ENCODE peak calls at places on chromosomes 11 and 22, in four cellular contexts. V is K562, X is HCT116, E is HepG2. A is an unnamed sample.

GRCh38 chr11:116062129-116062525 is 557.9 kb upstream of the CADM1 start:
- DNase-seq in X (no peak), E (no peak), V (no peak), A (no peak)

GRCh38 chr22:36352775-36353507 is 34.8 kb downstream of the MYH9 start:
- DNase-seq in E (peak; percentile 92), X (no peak), V (no peak), A (no peak)

GRCh38 chr11:118643995-118644345 is 35.5 kb downstream of the TREH start:
- DNase-seq in X (no peak), E (no peak), V (no peak), A (no peak)

GRCh38 chr11:120941000-120941399 is 82.9 kb upstream of the TBCEL start:
- DNase-seq in E (no peak), X (no peak), V (no peak), A (no peak)

GRCh38 chr11:1203505-1204271 is 19.2 kb upstream of the MUC5B start:
- DNase-seq in V (peak; percentile 3), X (peak; percentile 10), E (no peak), A (no peak)

GRCh38 chr11:111301004-111301839 is 2.9 kb downstream of the POU2AF3 start:
- DNase-seq in E (no peak), V (no peak), X (no peak), A (no peak)

GRCh38 chr11:65854871-65855837 is 2.8 kb downstream of the CFL1 start:
- DNase-seq in V (no peak), E (no peak), X (no peak), A (no peak)

GRCh38 chr11:27501102-27501501 is 5.5 kb downstream of the LIN7C start:
- DNase-seq in E (no peak), V (no peak), X (no peak), A (no peak)

GRCh38 chr11:70522613-70523311 is 124.4 kb downstream of the CTTN start:
- DNase-seq in V (no peak), E (no peak), X (no peak), A (no peak)

GRCh38 chr11:71992331-71992730 is 6.4 kb upstream of the IL18BP start:
- DNase-seq in V (no peak), E (no peak), X (no peak), A (no peak)

GRCh38 chr22:32175751-32176644 is 16.9 kb upstream of the C22orf42 start:
- DNase-seq in X (no peak), V (no peak), E (no peak), A (no peak)

GRCh38 chr11:118623291-118623655 is 15.9 kb downstream of the PHLDB1 start:
- DNase-seq in V (no peak), X (no peak), E (peak; percentile 46), A (no peak)

GRCh38 chr11:101974255-101974654 is 57.9 kb upstream of the ANGPTL5 start:
- DNase-seq in X (no peak), V (no peak), E (peak; percentile 54), A (peak; percentile 4)

GRCh38 chr11:101848262-101848661 is 66.5 kb upstream of the CEP126 start:
- DNase-seq in X (no peak), E (peak; percentile 20), V (no peak), A (no peak)

GRCh38 chr22:45961679-45962430 is 15.1 kb downstream of the WNT7B start:
- DNase-seq in X (no peak), E (no peak), V (no peak), A (no peak)

GRCh38 chr11:109728056-109728455 is 306.1 kb downstream of the C11orf87 start:
- DNase-seq in E (peak; percentile 28), V (no peak), X (peak; percentile 40), A (peak; percentile 15)

GRCh38 chr11:128776088-128776433 is 82.2 kb downstream of the FLI1 start:
- DNase-seq in V (no peak), E (no peak), X (no peak), A (no peak)

GRCh38 chr22:18057568-18058209 is 20.1 kb upstream of the PEX26 start:
- DNase-seq in E (peak; percentile 63), V (peak; percentile 38), X (peak; percentile 61), A (peak; percentile 63)

GRCh38 chr11:64090811-64091516 is 55.2 kb downstream of the FLRT1 start:
- DNase-seq in X (no peak), E (no peak), V (peak; percentile 49), A (no peak)

GRCh38 chr11:126500981-126501380 is 145.5 kb downstream of the ST3GAL4 start:
- DNase-seq in V (no peak), X (no peak), E (no peak), A (no peak)

GRCh38 chr11:75421035-75421602 is 11.9 kb downstream of the KLHL35 start:
- DNase-seq in E (no peak), V (peak; percentile 46), X (no peak), A (no peak)

GRCh38 chr11:69166186-69167115 is 10.7 kb downstream of the SMIM38 start:
- DNase-seq in E (peak; percentile 50), X (peak; percentile 35), V (peak; percentile 34), A (peak; percentile 30)

GRCh38 chr11:70605846-70606245 is 207.5 kb downstream of the CTTN start:
- DNase-seq in X (no peak), V (no peak), E (no peak), A (no peak)

GRCh38 chr11:64448599-64449380 is 89.8 kb downstream of the RPS6KA4 start:
- DNase-seq in X (peak; percentile 72), V (peak; percentile 85), E (peak; percentile 53), A (peak; percentile 47)

GRCh38 chr22:43827926-43828710 is 16.0 kb upstream of the EFCAB6 start:
- DNase-seq in X (no peak), E (no peak), V (no peak), A (no peak)

GRCh38 chr11:61076506-61077304 is 25.6 kb upstream of the CD5 start:
- DNase-seq in E (no peak), X (no peak), V (no peak), A (no peak)

GRCh38 chr22:44566911-44567310 is 68.9 kb upstream of the RTL6 start:
- DNase-seq in V (no peak), X (no peak), E (no peak), A (no peak)

GRCh38 chr11:31646206-31646605 is 136.6 kb downstream of the ELP4 start:
- DNase-seq in V (no peak), X (no peak), E (no peak), A (no peak)

GRCh38 chr11:8917157-8917820 is 6.3 kb downstream of the AKIP1 start:
- DNase-seq in E (peak; percentile 62), V (no peak), X (no peak), A (no peak)

GRCh38 chr11:15307600-15307999 is 192.9 kb downstream of the INSC start:
- DNase-seq in E (no peak), X (no peak), V (no peak), A (no peak)

GRCh38 chr11:117335399-117335798 is 7.7 kb downstream of the CEP164 start:
- DNase-seq in V (no peak), E (no peak), X (no peak), A (no peak)
- H3K4me1 ChIP-seq in V (no peaks in the 10 kb centered on the region), E (peaks cover 10% of the 10 kb centered on the region), X (peaks cover 2% of the 10 kb centered on the region), A (no peaks in the 10 kb centered on the region)

DNA sequence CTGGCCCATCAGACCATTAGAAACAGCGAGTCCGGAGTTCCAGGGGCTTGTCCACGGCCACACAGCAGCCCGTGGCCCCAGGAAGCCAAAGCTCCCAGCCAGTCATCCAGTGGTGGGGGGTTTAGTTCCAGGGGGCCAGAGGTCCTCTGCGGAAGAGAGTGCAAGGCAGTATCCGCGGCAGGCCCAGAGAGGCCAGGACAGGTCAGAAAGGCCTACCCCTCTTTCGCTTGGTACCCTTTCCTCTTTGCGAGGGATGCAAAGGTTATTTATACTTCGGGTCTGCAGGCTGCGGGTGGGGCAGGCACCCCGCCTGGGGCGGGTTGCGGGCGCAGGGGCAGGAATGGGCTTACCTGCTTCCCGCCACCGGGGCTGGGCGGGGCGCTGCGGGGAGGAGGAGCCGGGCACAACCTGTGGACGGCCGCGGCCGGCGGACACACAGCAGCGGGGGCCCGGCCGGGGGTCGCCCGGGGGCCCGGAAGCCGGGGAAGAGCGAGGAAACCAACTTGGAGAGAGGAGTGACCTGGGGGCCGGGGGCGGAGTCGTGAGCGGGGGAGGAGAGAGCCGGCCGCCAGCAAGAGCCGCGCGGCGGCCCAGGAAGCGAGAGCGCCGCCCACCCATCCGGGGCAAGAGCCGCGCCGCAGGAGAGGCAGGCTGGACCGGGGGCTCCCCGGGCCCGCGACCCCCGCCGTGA is at the start of gene SH3BP1:
- DNase-seq in X (no peak), E (peak; percentile 57), V (peak; percentile 82), A (no peak)
- TF ChIP-seq TCF7L2 in X (no peak), E (no peak), V (no peak), A (no peak)

GRCh38 chr11:107581147-107581546 is 9.8 kb upstream of the ELMOD1 start:
- DNase-seq in E (no peak), X (no peak), V (no peak), A (no peak)

GRCh38 chr11:107587306-107587979 is 3.5 kb upstream of the ELMOD1 start:
- DNase-seq in V (no peak), E (no peak), X (no peak), A (no peak)

DNA sequence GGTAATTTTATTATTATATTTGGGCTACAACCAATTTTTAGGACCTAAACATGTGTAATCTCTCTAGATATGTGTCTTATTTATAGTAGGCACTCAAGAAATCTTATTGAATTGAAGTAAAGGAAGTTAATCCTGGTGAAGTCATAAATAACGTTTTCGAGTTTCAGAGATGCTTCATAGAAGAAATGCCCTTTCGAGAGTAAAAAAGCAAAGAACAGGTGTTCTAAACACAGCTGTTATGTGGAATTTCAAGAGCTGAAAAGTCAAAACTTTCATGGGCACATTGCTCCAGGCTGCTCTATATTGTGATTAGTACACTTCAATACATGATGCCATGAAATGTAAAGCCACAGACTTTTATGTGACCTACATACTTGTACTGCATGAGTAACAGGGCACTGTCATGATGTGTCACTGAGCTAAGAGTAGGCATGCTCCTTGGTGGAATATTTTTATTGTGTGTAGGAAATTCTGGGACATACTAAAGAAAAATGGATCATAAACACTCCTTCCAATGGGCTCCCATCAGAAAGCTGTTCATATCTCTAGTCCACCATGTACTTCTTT is 7.2 kb upstream of the ELMOD1 start:
- DNase-seq in E (no peak), V (no peak), X (no peak), A (peak; percentile 75)
- H3K4me1 ChIP-seq in E (no peaks in the 10 kb centered on the region), V (no peaks in the 10 kb centered on the region), X (peaks cover 4% of the 10 kb centered on the region), A (no peaks in the 10 kb centered on the region)

DNA sequence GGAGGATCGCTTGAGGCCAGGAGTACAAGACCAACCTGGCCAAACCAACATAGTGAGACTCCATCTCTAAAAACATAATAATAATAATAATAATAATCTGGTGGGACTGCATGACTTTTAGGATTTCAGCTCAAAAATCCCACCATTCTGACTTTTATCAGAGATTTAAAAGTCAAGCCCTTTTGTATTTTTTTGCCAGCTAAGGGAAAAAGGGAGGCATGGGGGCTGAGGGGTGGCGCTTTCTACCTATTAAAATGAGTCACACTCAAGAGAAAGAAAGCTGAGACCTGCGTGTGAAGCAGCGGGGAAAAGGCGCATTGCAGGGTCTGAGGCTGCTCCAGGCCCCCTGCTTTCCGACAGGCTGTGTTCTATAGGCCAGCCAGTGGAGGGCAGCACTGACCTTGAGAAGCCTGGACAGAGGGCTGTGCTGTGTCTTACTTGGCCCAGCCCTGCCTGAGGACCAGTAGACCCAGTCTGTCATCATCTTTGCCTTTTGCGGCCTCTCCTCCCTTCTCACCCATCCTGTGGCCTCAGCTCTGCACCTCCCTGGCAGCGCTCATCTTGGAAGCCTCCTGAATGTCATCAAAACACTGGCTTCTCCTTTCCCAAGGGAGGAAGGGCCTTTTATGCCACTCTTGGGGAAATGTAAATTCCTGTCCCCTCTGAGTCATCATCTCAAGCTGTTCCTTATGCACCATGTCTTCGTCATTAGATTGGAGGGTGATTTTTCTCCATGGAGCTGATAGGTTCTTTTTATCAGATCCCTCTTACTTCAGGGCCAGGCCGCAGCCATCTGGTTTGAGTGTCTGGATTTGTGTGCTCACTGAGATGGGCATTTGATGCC is 12.7 kb upstream of the MAPK8IP1 start:
- DNase-seq in V (peak; percentile 76), E (peak; percentile 29), X (peak; percentile 41), A (no peak)
- TF ChIP-seq TCF7L2 in V (no peak), E (no peak), X (no peak), A (no peak)

A was measured in Panc1.